ENCODE peak calls at places on chromosomes 16 and 17, in six cellular contexts. J is NB4; X is effector memory CD4-positive, alpha-beta T cell; R is sciatic nerve; U is stimulated activated CD4-positive, alpha-beta T cell treated with anti-CD3 and anti-CD28 coated beads, Interleukin-15, amount 100 ng/mL, for 1 hour; F is left lung. S is an unnamed sample.

GRCh38 chr17:28854457-28855382 is at the start of gene ERAL1:
- DNase-seq in F (peak; percentile 92), J (peak; percentile 93), X (peak; percentile 74), U (peak; percentile 65), R (peak; percentile 90), S (peak; percentile 79)

GRCh38 chr16:77995843-77996455 is 26.4 kb upstream of the CLEC3A start:
- DNase-seq in R (no peak), F (no peak), U (no peak), X (no peak), J (no peak), S (no peak)

GRCh38 chr16:12089492-12090161 is 113.1 kb downstream of the SNX29 start:
- DNase-seq in F (peak; percentile 71), U (no peak), J (peak; percentile 62), X (no peak), R (peak; percentile 58), S (peak; percentile 37)

GRCh38 chr17:28598389-28598788 is 436 bp downstream of the SPAG5 start:
- DNase-seq in F (no peak), U (no peak), R (no peak), J (no peak), X (no peak), S (no peak)

GRCh38 chr17:74663566-74663965 is 40.0 kb upstream of the CD300E start:
- DNase-seq in X (no peak), U (no peak), F (no peak), J (no peak), R (no peak), S (no peak)

GRCh38 chr17:27535178-27535928 is 79.1 kb downstream of the KSR1 start:
- DNase-seq in F (no peak), X (no peak), U (no peak), J (no peak), R (no peak), S (no peak)

GRCh38 chr17:67223924-67224323 is 21.1 kb downstream of the HELZ start:
- DNase-seq in J (peak; percentile 36), X (no peak), U (no peak), R (no peak), F (no peak), S (no peak)

GRCh38 chr16:88451586-88452484 is 1.2 kb upstream of the ZFPM1 start:
- DNase-seq in R (peak; percentile 71), J (peak; percentile 72), F (no peak), U (no peak), X (no peak), S (no peak)

GRCh38 chr17:65593092-65593869 is 31.8 kb upstream of the AXIN2 start:
- DNase-seq in X (no peak), R (no peak), J (no peak), F (no peak), U (no peak), S (no peak)

GRCh38 chr17:77802333-77802615 is 156.2 kb upstream of the TNRC6C start:
- DNase-seq in X (no peak), J (no peak), R (no peak), F (no peak), U (no peak), S (no peak)

GRCh38 chr16:83530293-83530692 is 277.5 kb upstream of the HSBP1 start:
- DNase-seq in F (no peak), U (no peak), X (no peak), R (no peak), J (no peak), S (no peak)

GRCh38 chr16:59058261-59058660 is 324.1 kb upstream of the GOT2 start:
- DNase-seq in U (no peak), R (no peak), J (peak; percentile 8), X (no peak), F (no peak), S (no peak)

GRCh38 chr17:76506408-76507328 is 5.4 kb upstream of the RHBDF2 start:
- DNase-seq in X (peak; percentile 77), R (peak; percentile 92), U (peak; percentile 85), F (peak; percentile 82), J (peak; percentile 76), S (peak; percentile 80)

GRCh38 chr16:7835032-7835431 is 502.4 kb downstream of the RBFOX1 start:
- DNase-seq in U (no peak), R (no peak), X (no peak), J (no peak), F (no peak), S (no peak)

GRCh38 chr17:40922239-40922638 is 15.2 kb downstream of the KRT23 start:
- DNase-seq in X (no peak), J (peak; percentile 42), U (no peak), F (peak; percentile 80), R (peak; percentile 71), S (no peak)

GRCh38 chr17:78818932-78819331 is 21.7 kb downstream of the USP36 start:
- DNase-seq in F (no peak), U (no peak), J (no peak), X (peak; percentile 64), R (no peak), S (no peak)

GRCh38 chr17:78826836-78827509 is 13.6 kb downstream of the USP36 start:
- DNase-seq in R (peak; percentile 73), X (no peak), U (no peak), J (no peak), F (peak; percentile 81), S (no peak)

GRCh38 chr17:62135742-62136141 is 70.7 kb upstream of the MED13 start:
- DNase-seq in J (no peak), R (no peak), F (no peak), X (no peak), U (no peak), S (no peak)

GRCh38 chr16:6193718-6194117 is 1096.1 kb upstream of the EEF2KMT start:
- DNase-seq in X (no peak), R (no peak), J (peak; percentile 4), U (no peak), F (no peak), S (no peak)

GRCh38 chr16:73268311-73268997 is 220.5 kb upstream of the ZFHX3 start:
- DNase-seq in F (no peak), J (no peak), X (no peak), U (no peak), R (no peak), S (no peak)

GRCh38 chr17:73261952-73262675 is 434 bp upstream of the CPSF4L start:
- DNase-seq in X (no peak), F (no peak), J (peak; percentile 95), U (no peak), R (no peak), S (no peak)

GRCh38 chr16:64878964-64879363 is 242.9 kb downstream of the CDH11 start:
- DNase-seq in U (no peak), F (no peak), J (no peak), R (no peak), X (no peak), S (no peak)

GRCh38 chr16:30748634-30749445 is 615 bp downstream of the PHKG2 start:
- DNase-seq in X (no peak), F (peak; percentile 42), R (peak; percentile 77), J (peak; percentile 53), U (no peak), S (no peak)

GRCh38 chr16:27867122-27868110 is 196.1 kb downstream of the GSG1L start:
- DNase-seq in U (peak; percentile 9), F (peak; percentile 67), X (peak; percentile 13), J (peak; percentile 51), R (peak; percentile 63), S (peak; percentile 33)

GRCh38 chr16:17327671-17328335 is 143.0 kb downstream of the XYLT1 start:
- DNase-seq in F (no peak), U (no peak), J (no peak), X (no peak), R (no peak), S (no peak)

S was measured in left ventricle myocardium inferior.